ENCODE peak calls at places on chromosomes 13 and 19, in four cellular contexts. Q is HFF-Myc, T is heart left ventricle, K is AG04449. G is an unnamed sample.

GRCh38 chr19:54882758-54883157 is 8.7 kb downstream of the FCAR start:
- DNase-seq in T (no peak), Q (no peak), K (no peak), G (no peak)

GRCh38 chr19:17232258-17232657 is 6.2 kb downstream of the OCEL1 start:
- DNase-seq in Q (no peak), K (no peak), T (no peak), G (no peak)

GRCh38 chr19:29303035-29303706 is 90.2 kb upstream of the UQCRFS1 start:
- DNase-seq in T (no peak), K (no peak), Q (no peak), G (no peak)

GRCh38 chr13:98571955-98572662 is 4.8 kb downstream of the STK24 start:
- DNase-seq in K (no peak), T (no peak), Q (peak; percentile 90), G (no peak)

GRCh38 chr19:6060600-6061391 is 49.5 kb downstream of the RFX2 start:
- DNase-seq in K (no peak), T (peak; percentile 6), Q (no peak), G (no peak)

GRCh38 chr19:1752009-1752756 is 1.1 kb upstream of the ONECUT3 start:
- DNase-seq in K (no peak), Q (no peak), T (no peak), G (no peak)

GRCh38 chr19:4557971-4558941 is 1.2 kb downstream of the SEMA6B start:
- DNase-seq in Q (no peak), T (no peak), K (no peak), G (no peak)

GRCh38 chr13:59734393-59734792 is 429.3 kb downstream of the DIAPH3 start:
- DNase-seq in K (no peak), T (no peak), Q (no peak), G (no peak)

GRCh38 chr19:57850553-57851017 is 926 bp downstream of the ZNF587 start:
- DNase-seq in K (no peak), T (no peak), Q (peak; percentile 39), G (peak; percentile 70)

GRCh38 chr13:50594276-50594970 is 249.1 kb downstream of the DLEU7 start:
- DNase-seq in Q (no peak), K (no peak), T (no peak), G (no peak)

GRCh38 chr13:27965740-27966640 is 3.1 kb downstream of the CDX2 start:
- DNase-seq in T (no peak), Q (no peak), K (no peak), G (no peak)

GRCh38 chr13:27966641-27967202 is 2.4 kb downstream of the CDX2 start:
- DNase-seq in T (no peak), Q (no peak), K (no peak), G (no peak)

GRCh38 chr13:27967736-27968315 is 1.3 kb downstream of the CDX2 start:
- DNase-seq in K (no peak), Q (no peak), T (no peak), G (no peak)

GRCh38 chr13:27968316-27969072 is 621 bp downstream of the CDX2 start:
- DNase-seq in T (no peak), K (no peak), Q (no peak), G (no peak)

GRCh38 chr13:27967203-27967735 is 1.8 kb downstream of the CDX2 start:
- DNase-seq in K (no peak), Q (no peak), T (no peak), G (no peak)
- H3K4me3 ChIP-seq in K (no peak overlapping the region), Q (no peak overlapping the region), T (no peak overlapping the region), G (no peak overlapping the region)

DNA sequence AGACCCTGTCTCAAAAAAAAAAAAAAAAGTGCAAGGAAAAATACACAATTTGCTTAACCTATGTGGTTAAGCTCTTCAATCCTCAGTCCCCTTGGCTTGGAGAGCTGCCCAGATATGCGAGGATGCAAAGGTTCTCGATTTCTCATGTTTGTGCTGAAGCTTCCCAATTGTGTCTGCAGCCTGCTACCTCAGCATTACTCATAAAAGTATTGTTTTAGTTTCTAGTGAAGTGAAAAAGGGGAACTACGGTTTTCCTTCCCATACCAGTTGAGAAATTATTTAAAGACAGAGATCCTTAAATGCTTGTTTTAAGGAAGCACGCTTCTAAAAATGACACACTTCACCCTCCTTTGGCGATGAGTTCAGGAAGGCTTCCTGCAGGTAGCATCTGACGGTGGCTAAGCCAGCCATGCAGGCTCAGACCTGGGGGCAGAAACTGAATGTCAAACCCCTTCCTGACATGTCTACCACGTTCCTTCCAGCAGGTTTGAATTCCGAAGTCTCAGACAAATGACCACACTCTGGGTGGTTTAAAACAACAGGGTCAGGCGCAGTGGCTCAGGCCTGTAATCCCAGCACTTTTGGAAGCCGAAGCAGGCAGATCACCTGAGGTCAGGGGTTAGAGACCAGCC is 47.9 kb downstream of the RUBCNL start:
- DNase-seq in K (no peak), Q (no peak), T (peak; percentile 30), G (peak; percentile 65)
- TF ChIP-seq CTCF in K (no peak), Q (no peak), T (no peak), G (no peak)

DNA sequence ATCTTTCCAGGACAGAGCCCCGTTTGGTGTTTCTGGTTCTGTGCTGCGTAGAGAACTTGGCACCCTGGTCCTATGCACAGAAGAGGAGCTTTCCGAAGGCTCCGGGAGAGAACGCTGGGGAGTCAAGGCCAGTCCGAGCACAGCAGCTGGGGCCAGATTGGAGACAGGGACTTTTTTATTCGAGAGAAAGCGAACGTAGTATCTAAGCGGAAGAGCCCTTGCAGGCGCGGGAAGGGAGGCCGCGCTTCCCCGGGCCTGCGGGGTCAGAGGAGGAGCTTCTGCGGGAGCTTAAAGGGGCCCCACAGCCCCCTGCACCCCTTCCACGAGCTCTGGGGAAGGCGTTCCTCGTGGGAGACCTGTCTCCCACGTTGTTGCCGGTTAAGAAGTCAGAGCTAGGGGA is 48.6 kb upstream of the ARHGEF7 start:
- DNase-seq in K (no peak), Q (no peak), T (no peak), G (no peak)
- H3K4me3 ChIP-seq in K (no peak overlapping the region), Q (no peak overlapping the region), T (peak overlapping the region; percentile 66), G (peak overlapping the region; percentile 72)

GRCh38 chr13:97307544-97307881 is 85.4 kb downstream of the MBNL2 start:
- DNase-seq in K (no peak), T (no peak), Q (no peak), G (no peak)
- TF ChIP-seq CTCF in K (no peak), T (no peak), Q (no peak), G (no peak)

G was measured in epithelial cell of proximal tubule.